ENCODE peak calls at places on chromosomes 13 and 19, in nine cellular contexts. R, S, J, Z, A, L, D, Y and V are unnamed samples.

GRCh38 chr19:1396019-1396767 is 5.1 kb downstream of the GAMT start:
- DNase-seq in R (no peak), S (no peak), J (no peak), Z (no peak), A (no peak), L (no peak), D (no peak), Y (no peak), V (no peak)

GRCh38 chr19:50494186-50495019 is 16.6 kb downstream of the JOSD2 start:
- DNase-seq in R (no peak), S (no peak), J (no peak), Z (no peak), A (no peak), L (no peak), D (no peak), Y (no peak), V (no peak)

GRCh38 chr13:75647126-75647784 is 11.1 kb downstream of the LMO7 start:
- DNase-seq in R (no peak), S (no peak), J (no peak), Z (peak; percentile 44), A (no peak), L (no peak), D (no peak), Y (no peak), V (no peak)

GRCh38 chr13:66225071-66225470 is 1005.1 kb downstream of the PCDH9 start:
- DNase-seq in R (no peak), S (no peak), J (no peak), Z (no peak), A (no peak), L (no peak), D (no peak), Y (peak; percentile 75), V (no peak)

GRCh38 chr13:50916701-50917184 is 7.2 kb downstream of the RNASEH2B start:
- DNase-seq in R (peak; percentile 28), S (peak; percentile 28), J (peak; percentile 17), Z (no peak), A (no peak), L (no peak), D (no peak), Y (peak; percentile 94), V (no peak)

GRCh38 chr13:103349664-103350063 is 283.4 kb upstream of the SLC10A2 start:
- DNase-seq in R (no peak), S (no peak), J (no peak), Z (no peak), A (no peak), L (no peak), D (no peak), Y (no peak), V (no peak)

GRCh38 chr13:112774448-112774792 is 84.6 kb downstream of the ATP11A start:
- DNase-seq in R (no peak), S (no peak), J (no peak), Z (no peak), A (no peak), L (no peak), D (no peak), Y (no peak), V (no peak)

GRCh38 chr19:56538761-56539263 is at the start of gene ZFP28:
- DNase-seq in R (peak; percentile 58), S (peak; percentile 81), J (peak; percentile 89), Z (no peak), A (no peak), L (no peak), D (peak; percentile 81), Y (no peak), V (no peak)

GRCh38 chr19:2631213-2631821 is 71.2 kb downstream of the GNG7 start:
- DNase-seq in R (no peak), S (no peak), J (no peak), Z (no peak), A (peak; percentile 42), L (no peak), D (no peak), Y (peak; percentile 73), V (no peak)

GRCh38 chr19:8641908-8642547 is 11.6 kb downstream of the NFILZ start:
- DNase-seq in R (peak; percentile 24), S (no peak), J (no peak), Z (peak; percentile 35), A (peak; percentile 79), L (no peak), D (no peak), Y (peak; percentile 83), V (no peak)

GRCh38 chr13:81487151-81487550 is 1146.2 kb upstream of the SPRY2 start:
- DNase-seq in R (no peak), S (peak; percentile 22), J (no peak), Z (no peak), A (peak; percentile 40), L (no peak), D (no peak), Y (peak; percentile 60), V (no peak)

GRCh38 chr13:37097008-37097579 is 8.4 kb downstream of the CSNK1A1L start:
- DNase-seq in R (no peak), S (no peak), J (no peak), Z (peak; percentile 86), A (no peak), L (no peak), D (no peak), Y (no peak), V (no peak)

GRCh38 chr13:75637101-75637774 is 1.1 kb downstream of the LMO7 start:
- DNase-seq in R (no peak), S (no peak), J (no peak), Z (no peak), A (peak; percentile 21), L (no peak), D (no peak), Y (no peak), V (no peak)

GRCh38 chr19:812819-813358 is 8.9 kb downstream of the PLPPR3 start:
- DNase-seq in R (no peak), S (no peak), J (no peak), Z (no peak), A (no peak), L (no peak), D (no peak), Y (no peak), V (no peak)

GRCh38 chr19:21202865-21203494 is 61.1 kb downstream of the ZNF431 start:
- DNase-seq in R (no peak), S (no peak), J (no peak), Z (peak; percentile 2), A (peak; percentile 54), L (no peak), D (no peak), Y (peak; percentile 72), V (no peak)

GRCh38 chr19:16571689-16572331 is 405 bp downstream of the SLC35E1 start:
- DNase-seq in R (no peak), S (no peak), J (no peak), Z (no peak), A (peak; percentile 20), L (no peak), D (peak; percentile 51), Y (peak; percentile 52), V (no peak)

DNA sequence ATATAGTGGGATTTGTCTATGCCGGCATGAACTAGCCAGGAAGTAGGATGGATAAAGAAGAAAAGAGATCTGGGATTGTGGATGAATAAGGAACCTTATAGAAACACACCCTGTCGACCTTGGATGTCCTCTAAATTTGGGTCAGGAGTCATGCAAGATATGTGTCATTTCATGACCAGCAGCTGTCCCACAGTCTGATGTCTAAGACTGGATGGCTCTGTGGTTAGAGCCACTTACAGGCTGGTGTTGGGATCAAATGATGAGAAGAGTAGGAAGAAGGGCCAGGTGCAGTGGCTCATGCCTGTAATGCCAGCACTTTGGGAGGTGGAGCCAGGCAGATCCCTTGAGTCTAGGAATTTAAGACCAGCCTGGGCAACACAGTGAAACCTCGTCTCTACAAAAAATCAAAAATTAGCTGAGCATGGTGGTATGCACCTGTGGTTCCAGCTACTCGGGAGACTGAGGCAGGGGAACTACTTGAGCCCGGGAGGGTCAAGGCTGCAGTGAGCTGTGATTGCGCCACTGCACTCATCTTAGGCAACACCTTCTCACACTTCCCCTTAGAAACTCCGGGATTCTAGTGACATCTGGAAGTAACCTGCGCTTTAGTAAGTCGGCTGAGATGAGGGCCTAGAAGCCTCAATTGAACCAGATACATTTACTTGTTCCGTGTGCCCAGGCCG is 30.8 kb downstream of the TMED1 start:
- DNase-seq in R (no peak), S (no peak), J (no peak), Z (no peak), A (no peak), L (no peak), D (no peak), Y (peak; percentile 73), V (no peak)
- TF ChIP-seq CTCF in R (no peak), S (no peak), J (no peak), Z (no peak), A (no peak), L (no peak), D (no peak), Y (no peak), V (no peak)

GRCh38 chr19:45358213-45358792 is 12.1 kb downstream of the ERCC2 start:
- DNase-seq in R (no peak), S (no peak), J (no peak), Z (no peak), A (no peak), L (no peak), D (no peak), Y (no peak), V (no peak)
- H3K4me3 ChIP-seq in R (no peak overlapping the region), S (no peak overlapping the region), J (no peak overlapping the region), Z (no peak overlapping the region), A (no peak overlapping the region), L (no peak overlapping the region), D (no peak overlapping the region), Y (no peak overlapping the region), V (no peak overlapping the region)

DNA sequence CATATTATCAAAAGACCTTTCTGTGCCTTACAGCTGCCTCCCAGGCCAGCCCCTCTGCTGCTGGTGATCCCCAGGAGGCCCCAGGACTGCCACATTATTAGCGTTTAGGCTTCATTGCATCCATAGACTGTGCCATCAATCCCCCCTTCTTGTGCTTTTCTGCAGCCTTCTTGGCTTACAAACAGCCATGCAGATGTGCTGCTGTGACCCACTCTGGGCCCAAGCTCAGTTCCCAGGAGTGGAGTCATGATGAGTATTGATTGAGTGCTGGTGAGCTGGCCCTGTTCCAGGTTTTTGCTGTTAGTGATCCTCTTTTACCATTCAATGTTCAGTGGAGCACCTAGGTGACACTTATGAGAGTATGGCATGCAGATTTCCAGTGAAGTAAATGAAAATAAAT is 59.9 kb upstream of the SLAIN1 start:
- DNase-seq in R (no peak), S (no peak), J (no peak), Z (no peak), A (no peak), L (no peak), D (no peak), Y (no peak), V (no peak)
- TF ChIP-seq CTCF in R (no peak), S (no peak), J (no peak), Z (no peak), A (no peak), L (no peak), D (no peak), Y (no peak), V (no peak)

DNA sequence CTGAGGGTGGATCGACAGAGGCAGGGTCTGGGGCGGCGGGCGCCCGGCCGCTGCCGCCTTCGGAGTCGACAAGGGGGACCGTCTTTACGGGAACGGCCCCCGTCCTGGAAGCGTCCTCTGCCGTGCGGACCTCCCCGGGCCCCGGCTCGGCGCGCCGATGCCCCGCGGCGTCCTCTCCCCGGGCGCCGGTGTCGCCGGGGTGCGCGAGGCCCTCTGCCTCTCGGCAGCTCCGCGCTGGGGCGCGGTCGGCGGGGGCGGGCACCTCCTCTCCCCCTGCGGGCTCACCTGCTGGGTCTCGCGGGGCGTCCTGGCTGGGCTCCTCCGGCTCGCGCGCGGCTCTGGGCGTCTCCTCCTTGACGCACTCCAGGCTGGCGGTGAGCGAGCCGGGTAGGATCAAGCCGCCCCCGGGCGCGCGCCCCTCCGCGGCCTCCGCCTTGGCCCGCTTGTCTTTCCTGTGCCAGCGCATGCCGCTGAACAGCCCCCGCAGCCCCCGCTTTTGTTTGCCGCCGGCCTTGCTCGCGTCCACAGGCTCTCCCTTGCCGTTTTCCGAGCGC is 1.5 kb downstream of the AMER2 start:
- DNase-seq in R (no peak), S (no peak), J (no peak), Z (no peak), A (peak; percentile 4), L (no peak), D (no peak), Y (no peak), V (no peak)
- H3K4me3 ChIP-seq in R (no peak overlapping the region), S (no peak overlapping the region), J (peak overlapping the region; percentile 55), Z (no peak overlapping the region), A (peak overlapping the region; percentile 44), L (peak overlapping the region; percentile 43), D (no peak overlapping the region), Y (no peak overlapping the region), V (peak overlapping the region; percentile 30)